ENCODE peak calls at places on chromosome 22, in nine cellular contexts. V is choroid plexus epithelial cell; Q is NAMALWA; P is naive thymus-derived CD4-positive, alpha-beta T cell; J is left lung; X is body of pancreas; Y is A549; L is LNCaP clone FGC; S is right lobe of liver. O is an unnamed sample.

GRCh38 chr22:20436309-20437252 is 1.0 kb downstream of the SCARF2 start:
- DNase-seq in Y (no peak), V (peak; percentile 42), P (no peak), Q (no peak), J (peak; percentile 30), L (no peak), X (no peak), S (peak; percentile 47), O (no peak)

GRCh38 chr22:19419464-19420178 is 11.9 kb downstream of the HIRA start:
- DNase-seq in Q (peak; percentile 79), V (peak; percentile 14), Y (no peak), X (no peak), S (no peak), L (no peak), P (peak; percentile 31), J (no peak), O (no peak)

GRCh38 chr22:32473388-32473952 is 1.1 kb upstream of the FBXO7 start:
- DNase-seq in P (peak; percentile 50), Y (peak; percentile 12), J (no peak), V (peak; percentile 83), X (no peak), S (peak; percentile 56), L (no peak), Q (peak; percentile 90), O (peak; percentile 28)

GRCh38 chr22:36565686-36566085 is 36.7 kb upstream of the EIF3D start:
- DNase-seq in L (no peak), S (no peak), X (no peak), Y (no peak), P (no peak), J (no peak), Q (no peak), V (no peak), O (no peak)

GRCh38 chr22:49503896-49504521 is 323.7 kb downstream of the BRD1 start:
- DNase-seq in Q (no peak), S (no peak), L (no peak), Y (no peak), P (no peak), V (no peak), J (peak; percentile 15), X (no peak), O (no peak)

GRCh38 chr22:35900483-35901168 is 128.0 kb downstream of the RBFOX2 start:
- DNase-seq in X (no peak), Y (no peak), P (no peak), J (no peak), Q (no peak), V (peak; percentile 51), L (no peak), S (no peak), O (no peak)

GRCh38 chr22:32994046-32994827 is 63.9 kb downstream of the SYN3 start:
- DNase-seq in L (no peak), Y (no peak), J (no peak), P (no peak), Q (no peak), S (no peak), X (no peak), V (no peak), O (no peak)

GRCh38 chr22:43228330-43228729 is 41.4 kb upstream of the TTLL12 start:
- DNase-seq in J (no peak), P (no peak), V (peak; percentile 61), Y (peak; percentile 35), S (no peak), Q (peak; percentile 32), X (no peak), L (no peak), O (no peak)

GRCh38 chr22:47597041-47597440 is 834.6 kb downstream of the TBC1D22A start:
- DNase-seq in Y (no peak), S (no peak), Q (no peak), J (no peak), V (no peak), L (no peak), P (no peak), X (no peak), O (no peak)

GRCh38 chr22:23904855-23905254 is 10.7 kb downstream of the MIF start:
- DNase-seq in X (no peak), P (no peak), J (no peak), Y (no peak), L (no peak), Q (peak; percentile 56), V (no peak), S (no peak), O (no peak)

GRCh38 chr22:17893900-17894299 is 119.6 kb upstream of the BID start:
- DNase-seq in Q (no peak), S (no peak), V (no peak), P (no peak), Y (no peak), L (no peak), J (no peak), X (no peak), O (no peak)

GRCh38 chr22:31530816-31531180 is 34.5 kb downstream of the SFI1 start:
- DNase-seq in Y (no peak), P (no peak), L (no peak), J (no peak), X (no peak), Q (no peak), V (peak; percentile 73), S (no peak), O (no peak)

GRCh38 chr22:20565761-20566160 is 58.4 kb downstream of the MED15 start:
- DNase-seq in J (peak; percentile 25), L (no peak), Q (no peak), Y (no peak), P (no peak), S (peak; percentile 39), X (no peak), V (no peak), O (no peak)

GRCh38 chr22:37484115-37485005 is 1.8 kb downstream of the MFNG start:
- DNase-seq in P (peak; percentile 89), V (peak; percentile 41), S (peak; percentile 91), J (peak; percentile 91), X (no peak), Y (no peak), Q (peak; percentile 77), L (no peak), O (peak; percentile 80)

GRCh38 chr22:19982991-19983578 is 33.5 kb downstream of the ARVCF start:
- DNase-seq in L (no peak), Q (no peak), J (no peak), X (no peak), V (no peak), Y (no peak), P (no peak), S (peak; percentile 42), O (no peak)

GRCh38 chr22:22748297-22748743 is 103.9 kb downstream of the GGTLC2 start:
- DNase-seq in Q (peak; percentile 61), J (no peak), L (no peak), X (peak; percentile 58), Y (no peak), V (peak; percentile 78), S (no peak), P (no peak), O (peak; percentile 66)

GRCh38 chr22:45235101-45235777 is 5.5 kb downstream of the KIAA0930 start:
- DNase-seq in Y (no peak), L (no peak), J (peak; percentile 67), X (no peak), V (no peak), S (no peak), Q (peak; percentile 83), P (no peak), O (no peak)

GRCh38 chr22:45473626-45474237 is 29.0 kb upstream of the FBLN1 start:
- DNase-seq in Y (no peak), X (no peak), Q (no peak), P (no peak), L (no peak), J (no peak), S (no peak), V (peak; percentile 32), O (no peak)

GRCh38 chr22:38718414-38718813 is 12.7 kb downstream of the GTPBP1 start:
- DNase-seq in S (no peak), L (no peak), V (peak; percentile 62), P (no peak), Y (peak; percentile 84), Q (no peak), X (peak; percentile 77), J (peak; percentile 74), O (peak; percentile 75)

O was measured in mucosa of gallbladder.